ENCODE peak calls at places on chromosomes 13 and 19, in six cellular contexts. N, A, Z, I, G and W are unnamed samples.
A peak's percentile ranks its signal among the peaks of the same experiment; 100 is the strongest.

GRCh38 chr13:51332566-51333361 is 6.7 kb upstream of the SERPINE3 start:
- DNase-seq in N (no peak), Z (no peak), G (no peak), I (no peak), A (no peak), W (no peak)

GRCh38 chr13:36154567-36155231 is 23.5 kb upstream of the DCLK1 start:
- DNase-seq in Z (no peak), I (no peak), G (peak; percentile 11), A (no peak), N (peak; percentile 30), W (peak; percentile 72)

GRCh38 chr19:33303791-33304759 is 1.7 kb upstream of the CEBPA start:
- DNase-seq in N (no peak), I (peak; percentile 8), G (peak; percentile 5), A (no peak), Z (peak; percentile 31), W (peak; percentile 34)

GRCh38 chr13:29140277-29140676 is 320.1 kb downstream of the MTUS2 start:
- DNase-seq in N (no peak), Z (no peak), I (no peak), A (no peak), G (peak; percentile 35), W (peak; percentile 46)

GRCh38 chr19:43438291-43439162 is 23.8 kb downstream of the TEX101 start:
- DNase-seq in G (peak; percentile 87), I (no peak), Z (peak; percentile 45), A (peak; percentile 10), N (no peak), W (peak; percentile 92)

GRCh38 chr19:42352216-42352892 is 26.9 kb downstream of the MEGF8 start:
- DNase-seq in N (peak; percentile 89), I (no peak), G (no peak), A (no peak), Z (no peak), W (peak; percentile 21)

GRCh38 chr19:42081584-42082258 is 5.8 kb downstream of the ZNF574 start:
- DNase-seq in G (peak; percentile 72), Z (no peak), I (peak; percentile 48), A (no peak), N (no peak), W (peak; percentile 66)

GRCh38 chr13:48160879-48161278 is 66.0 kb upstream of the MED4 start:
- DNase-seq in A (no peak), Z (no peak), I (no peak), N (no peak), G (peak; percentile 48), W (peak; percentile 14)

GRCh38 chr13:112839347-112840105 is 129.5 kb upstream of the MCF2L start:
- DNase-seq in Z (no peak), A (no peak), N (no peak), I (no peak), G (peak; percentile 82), W (peak; percentile 58)

GRCh38 chr19:17762505-17763229 is 11.4 kb downstream of the FCHO1 start:
- DNase-seq in A (peak; percentile 51), G (peak; percentile 55), N (no peak), Z (peak; percentile 47), I (peak; percentile 86), W (peak; percentile 83)

GRCh38 chr13:40087021-40088002 is 431.9 kb downstream of the COG6 start:
- DNase-seq in N (peak; percentile 18), Z (no peak), G (no peak), A (no peak), I (no peak), W (no peak)

GRCh38 chr13:97194473-97194872 is 27.7 kb upstream of the MBNL2 start:
- DNase-seq in Z (no peak), N (no peak), A (peak; percentile 16), I (no peak), G (no peak), W (peak; percentile 87)

GRCh38 chr19:39826311-39826945 is 7.5 kb downstream of the DYRK1B start:
- DNase-seq in Z (no peak), G (no peak), I (no peak), A (no peak), N (no peak), W (no peak)

GRCh38 chr13:69485991-69486592 is 621.5 kb upstream of the ATXN8OS start:
- DNase-seq in N (no peak), Z (no peak), G (no peak), I (no peak), A (no peak), W (no peak)

GRCh38 chr13:42420304-42420703 is 148.4 kb downstream of the AKAP11 start:
- DNase-seq in I (no peak), N (no peak), A (no peak), Z (no peak), G (no peak), W (no peak)

GRCh38 chr19:48466571-48467325 is 2.4 kb upstream of the CYTH2 start:
- DNase-seq in N (no peak), Z (no peak), G (peak; percentile 64), A (peak; percentile 70), I (no peak), W (peak; percentile 62)

GRCh38 chr13:77207943-77208342 is 119.0 kb downstream of the MYCBP2 start:
- DNase-seq in I (no peak), Z (no peak), G (peak; percentile 47), A (no peak), N (no peak), W (peak; percentile 91)